ENCODE peak calls at places on chromosome 14, in four cellular contexts. H, P, K and N are unnamed samples.

GRCh38 chr14:60642270-60642789 is 6.9 kb downstream of the SIX1 start:
- DNase-seq in P (no peak), H (no peak), K (no peak), N (no peak)

GRCh38 chr14:103669370-103669769 is 40.4 kb downstream of the KLC1 start:
- DNase-seq in K (no peak), P (no peak), H (no peak), N (no peak)

GRCh38 chr14:100059433-100059781 is 5.8 kb upstream of the EVL start:
- DNase-seq in P (no peak), K (no peak), H (no peak), N (no peak)

GRCh38 chr14:88209273-88209672 is 113.8 kb downstream of the KCNK10 start:
- DNase-seq in P (no peak), H (no peak), K (no peak), N (no peak)

GRCh38 chr14:23076785-23077408 is 18.0 kb downstream of the ACIN1 start:
- DNase-seq in K (no peak), P (no peak), H (no peak), N (no peak)

GRCh38 chr14:59301354-59301753 is 112.9 kb downstream of the DAAM1 start:
- DNase-seq in H (peak; percentile 51), K (peak; percentile 21), P (no peak), N (no peak)

GRCh38 chr14:96126339-96126770 is 78.3 kb upstream of the BDKRB2 start:
- DNase-seq in K (no peak), P (no peak), H (no peak), N (no peak)

GRCh38 chr14:59123975-59124374 is 64.5 kb upstream of the DAAM1 start:
- DNase-seq in H (peak; percentile 9), P (no peak), K (no peak), N (no peak)

GRCh38 chr14:87873741-87874140 is 119.2 kb downstream of the GALC start:
- DNase-seq in H (peak; percentile 7), P (no peak), K (no peak), N (no peak)

GRCh38 chr14:97456958-97457357 is 659.8 kb downstream of the VRK1 start:
- DNase-seq in K (no peak), P (no peak), H (no peak), N (no peak)

GRCh38 chr14:49975286-49975685 is 82.4 kb downstream of the ARF6 start:
- DNase-seq in H (no peak), K (no peak), P (peak; percentile 89), N (peak; percentile 78)

GRCh38 chr14:85288041-85288440 is 241.9 kb upstream of the FLRT2 start:
- DNase-seq in H (no peak), P (no peak), K (no peak), N (no peak)

GRCh38 chr14:99472937-99473336 is 7.7 kb downstream of the SETD3 start:
- DNase-seq in H (no peak), P (no peak), K (no peak), N (no peak)

GRCh38 chr14:57089901-57090300 is 178.8 kb downstream of the EXOC5 start:
- DNase-seq in H (no peak), K (no peak), P (no peak), N (no peak)

GRCh38 chr14:103801459-103801858 is 45.9 kb downstream of the PPP1R13B start:
- DNase-seq in K (no peak), P (peak; percentile 74), H (peak; percentile 78), N (no peak)

GRCh38 chr14:94643316-94644101 is 31.3 kb downstream of the SERPINA3 start:
- DNase-seq in P (no peak), K (no peak), H (no peak), N (no peak)

GRCh38 chr14:36284971-36285595 is 35.4 kb downstream of the MBIP start:
- DNase-seq in K (no peak), P (no peak), H (no peak), N (no peak)

GRCh38 chr14:69693823-69694729 is 72.9 kb upstream of the SRSF5 start:
- DNase-seq in H (no peak), K (no peak), P (no peak), N (no peak)

GRCh38 chr14:89771251-89771650 is 183.3 kb downstream of the EFCAB11 start:
- DNase-seq in H (no peak), K (no peak), P (no peak), N (no peak)

GRCh38 chr14:64715628-64716412 is 11.6 kb downstream of the PLEKHG3 start:
- DNase-seq in K (no peak), H (no peak), P (no peak), N (no peak)

GRCh38 chr14:27553820-27554219 is 956.0 kb upstream of the NOVA1 start:
- DNase-seq in H (no peak), P (no peak), K (no peak), N (no peak)

GRCh38 chr14:59688224-59689170 is 111.9 kb upstream of the CCDC175 start:
- DNase-seq in P (peak; percentile 31), H (peak; percentile 62), K (peak; percentile 12), N (peak; percentile 26)

GRCh38 chr14:76867536-76868452 is 41.6 kb downstream of the LRRC74A start:
- DNase-seq in K (no peak), H (peak; percentile 77), P (no peak), N (no peak)